ENCODE peak calls at places on chromosomes 1 and 21, in eight cellular contexts. Q is left ventricle myocardium inferior, F is GM13976, A is adrenal gland, O is brain microvascular endothelial cell, G is AG04449, R is A549, X is activated B cell treated with CpG ODN at 0.5 μM for 24 hours. W is an unnamed sample.

GRCh38 chr21:25360593-25360992 is 246.7 kb downstream of the MRPL39 start:
- DNase-seq in Q (no peak), F (no peak), A (no peak), O (no peak), G (no peak), R (no peak), X (no peak), W (no peak)

GRCh38 chr1:156752843-156753486 is 1.5 kb upstream of the HDGF start:
- DNase-seq in Q (no peak), F (no peak), A (no peak), O (no peak), G (no peak), R (peak; percentile 11), X (no peak), W (no peak)

GRCh38 chr1:203860396-203860951 is 925 bp upstream of the SNRPE start:
- DNase-seq in Q (no peak), F (no peak), A (peak; percentile 82), O (no peak), G (no peak), R (peak; percentile 29), X (no peak), W (no peak)

GRCh38 chr1:222441006-222441620 is 106.8 kb downstream of the HHIPL2 start:
- DNase-seq in Q (no peak), F (no peak), A (no peak), O (no peak), G (no peak), R (no peak), X (no peak), W (no peak)

GRCh38 chr1:235014756-235015155 is 113.9 kb downstream of the TOMM20 start:
- DNase-seq in Q (no peak), F (no peak), A (no peak), O (no peak), G (no peak), R (no peak), X (no peak), W (no peak)

GRCh38 chr1:37954316-37954971 is 7.6 kb upstream of the INPP5B start:
- DNase-seq in Q (no peak), F (no peak), A (no peak), O (no peak), G (no peak), R (no peak), X (no peak), W (no peak)

GRCh38 chr1:70891444-70891843 is 156.2 kb downstream of the PTGER3 start:
- DNase-seq in Q (no peak), F (no peak), A (no peak), O (no peak), G (no peak), R (no peak), X (no peak), W (no peak)

GRCh38 chr1:64437453-64437852 is 32.5 kb upstream of the CACHD1 start:
- DNase-seq in Q (no peak), F (no peak), A (peak; percentile 3), O (no peak), G (no peak), R (no peak), X (no peak), W (no peak)

GRCh38 chr1:88783145-88783544 is 99.1 kb downstream of the PKN2 start:
- DNase-seq in Q (no peak), F (no peak), A (no peak), O (no peak), G (no peak), R (no peak), X (no peak), W (no peak)

GRCh38 chr21:35340273-35340672 is 291.2 kb upstream of the RUNX1 start:
- DNase-seq in Q (no peak), F (no peak), A (no peak), O (no peak), G (no peak), R (no peak), X (no peak), W (no peak)

GRCh38 chr21:35338281-35338680 is 289.2 kb upstream of the RUNX1 start:
- DNase-seq in Q (no peak), F (no peak), A (no peak), O (no peak), G (no peak), R (no peak), X (no peak), W (no peak)

GRCh38 chr21:35336534-35336933 is 287.4 kb upstream of the RUNX1 start:
- DNase-seq in Q (no peak), F (no peak), A (peak; percentile 25), O (no peak), G (no peak), R (no peak), X (no peak), W (no peak)

GRCh38 chr21:35337573-35337972 is 288.5 kb upstream of the RUNX1 start:
- DNase-seq in Q (no peak), F (no peak), A (no peak), O (no peak), G (no peak), R (no peak), X (no peak), W (no peak)

GRCh38 chr21:35338881-35339632 is 290.0 kb upstream of the RUNX1 start:
- DNase-seq in Q (no peak), F (no peak), A (no peak), O (no peak), G (no peak), R (no peak), X (no peak), W (no peak)
- TF ChIP-seq CTCF in Q (no peak), F (no peak), A (no peak), O (no peak), G (no peak), R (no peak), X (no peak), W (no peak)

GRCh38 chr1:44808938-44809917 is 905 bp downstream of the BTBD19 start:
- DNase-seq in Q (peak; percentile 48), F (peak; percentile 81), A (peak; percentile 72), O (peak; percentile 77), G (peak; percentile 33), R (peak; percentile 46), X (peak; percentile 62), W (peak; percentile 79)
- TF ChIP-seq CTCF in Q (peak; percentile 11), F (no peak), A (no peak), O (peak; percentile 34), G (no peak), R (no peak), X (no peak), W (no peak)

DNA sequence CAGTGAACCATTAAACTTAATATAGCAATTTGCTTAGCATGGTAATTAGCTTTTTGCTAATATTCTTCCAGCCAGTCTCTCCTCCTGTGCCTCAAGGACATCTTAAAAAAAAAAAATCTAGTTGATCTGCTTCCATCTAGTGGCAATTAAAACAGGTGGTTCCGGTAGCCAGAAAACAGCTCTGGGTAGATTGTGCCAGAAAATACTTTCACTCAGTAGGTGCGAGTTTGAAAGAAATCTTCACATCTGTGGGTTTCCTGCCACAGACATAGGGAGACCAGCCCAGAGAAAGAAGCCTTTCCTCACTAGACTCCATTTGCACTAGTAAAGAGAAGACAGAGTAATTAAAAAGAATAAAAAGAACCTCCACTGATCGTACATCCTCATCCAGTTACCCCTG is 17.1 kb downstream of the SELL start:
- DNase-seq in Q (no peak), F (no peak), A (no peak), O (no peak), G (no peak), R (no peak), X (no peak), W (no peak)
- TF ChIP-seq CTCF in Q (no peak), F (no peak), A (no peak), O (no peak), G (no peak), R (no peak), X (no peak), W (peak; percentile 18)

DNA sequence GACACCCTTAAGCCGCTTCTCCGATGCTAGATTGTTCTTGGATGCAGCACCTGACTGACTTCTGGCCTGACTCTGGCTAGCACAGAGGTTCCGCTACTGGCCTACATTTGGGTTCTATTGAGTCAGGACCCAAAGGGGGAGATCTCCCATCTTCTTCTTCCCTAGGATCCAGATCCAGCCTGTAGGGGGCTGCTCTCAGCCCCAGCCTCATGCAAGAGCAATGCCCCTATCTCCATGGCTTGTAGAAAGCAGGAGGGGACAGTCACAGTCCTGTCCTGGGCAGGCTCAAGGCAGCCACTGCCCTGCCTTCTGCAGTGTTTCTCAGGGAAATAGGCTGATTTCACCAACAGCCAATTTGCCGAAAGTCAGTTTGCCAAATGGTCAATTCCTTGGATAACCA is 6.3 kb upstream of the ADAR start:
- DNase-seq in Q (no peak), F (no peak), A (no peak), O (no peak), G (no peak), R (no peak), X (no peak), W (no peak)
- TF ChIP-seq CTCF in Q (no peak), F (no peak), A (no peak), O (peak; percentile 31), G (no peak), R (no peak), X (no peak), W (no peak)

DNA sequence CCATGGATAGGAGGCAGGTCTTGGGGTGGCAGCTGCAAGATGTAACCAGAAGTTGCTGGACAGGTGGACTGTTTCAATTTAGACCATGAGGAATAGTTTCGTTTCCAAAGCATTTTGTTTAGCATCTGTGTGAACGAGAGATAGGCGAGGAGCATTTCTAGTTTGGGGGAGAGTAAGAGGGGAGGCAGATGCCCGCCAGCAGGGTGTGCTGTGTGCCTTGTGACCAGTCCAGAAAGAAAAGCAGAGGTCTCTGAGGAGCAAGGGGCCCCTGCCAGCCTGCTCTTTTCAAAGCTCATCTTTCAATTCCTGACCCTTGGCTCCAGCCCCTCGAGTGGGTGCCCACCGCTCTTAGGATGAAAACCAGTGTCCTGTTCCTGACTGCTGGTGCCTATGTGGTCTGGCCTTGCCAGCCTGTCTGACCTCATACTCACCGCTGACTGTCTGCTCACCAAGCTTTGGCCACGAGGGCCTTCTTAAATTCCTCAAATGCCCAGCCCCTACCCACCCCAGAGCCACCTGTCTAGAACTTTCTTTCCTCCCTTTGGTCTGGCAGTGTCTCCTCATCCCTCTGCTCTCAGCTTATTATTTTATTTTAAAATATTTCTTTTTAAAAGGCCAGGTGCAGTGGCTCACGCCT is 8.5 kb downstream of the SERINC2 start:
- DNase-seq in Q (no peak), F (no peak), A (no peak), O (peak; percentile 14), G (no peak), R (peak; percentile 36), X (no peak), W (no peak)
- TF ChIP-seq CTCF in Q (peak; percentile 44), F (peak; percentile 32), A (no peak), O (peak; percentile 75), G (peak; percentile 59), R (peak; percentile 48), X (no peak), W (peak; percentile 34)

DNA sequence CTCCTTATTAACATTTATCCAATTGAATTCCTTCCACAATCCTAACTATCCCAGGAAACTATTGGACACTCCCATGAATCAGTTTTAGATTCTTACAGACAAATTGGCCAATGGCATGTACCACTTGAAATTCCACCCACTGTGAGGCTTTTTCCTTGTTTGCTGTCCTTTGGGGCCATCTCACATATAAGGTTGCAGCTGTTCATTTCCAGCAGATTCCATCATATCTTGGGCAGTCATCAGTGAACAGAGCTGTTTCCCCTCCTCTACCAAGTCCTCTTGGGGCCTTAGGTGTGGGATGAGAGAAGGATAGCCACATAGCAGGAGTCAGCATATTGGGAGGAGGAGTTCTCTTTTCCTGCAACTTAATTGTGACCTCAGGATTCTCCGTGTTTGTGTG is 109.1 kb downstream of the HHAT start:
- DNase-seq in Q (no peak), F (no peak), A (no peak), O (no peak), G (peak; percentile 17), R (no peak), X (no peak), W (no peak)
- TF ChIP-seq CTCF in Q (no peak), F (no peak), A (no peak), O (no peak), G (no peak), R (no peak), X (no peak), W (no peak)

GRCh38 chr1:218983848-218984247 is 189.8 kb upstream of the LYPLAL1 start:
- DNase-seq in Q (no peak), F (no peak), A (no peak), O (no peak), G (no peak), R (peak; percentile 14), X (no peak), W (no peak)
- TF ChIP-seq CTCF in Q (peak; percentile 19), F (no peak), A (no peak), O (peak; percentile 60), G (peak; percentile 24), R (peak; percentile 8), X (no peak), W (no peak)